ENCODE peak calls at places on chromosome 4, in ten cellular contexts. X is stimulated activated CD8-positive, alpha-beta memory T cell treated with anti-CD3 and anti-CD28 coated beads, Interleukin-4, amount 100 ng/mL, for 1 hour; G is pancreas; N is dermis blood vessel endothelial cell; A is effector CD8-positive, alpha-beta T cell; Y is amniotic stem cell; F is T-helper 9 cell; Z is neural crest cell; B is OCI-LY7; Q is RWPE1. D is an unnamed sample.
A peak's percentile ranks its signal among the peaks of the same experiment; 100 is the strongest.

GRCh38 chr4:151067316-151067715 is 32.1 kb upstream of the RPS3A start:
- DNase-seq in X (no peak), A (no peak), B (no peak), Q (no peak), Y (no peak), Z (no peak), G (no peak), F (no peak), N (no peak), D (no peak)

GRCh38 chr4:59612235-59612634 is 1587.9 kb upstream of the ADGRL3 start:
- DNase-seq in N (no peak), A (no peak), B (no peak), F (no peak), Z (no peak), Y (peak; percentile 11), X (no peak), Q (peak; percentile 42), G (no peak), D (no peak)

GRCh38 chr4:85409251-85409650 is 65.7 kb upstream of the ARHGAP24 start:
- DNase-seq in Y (no peak), N (peak; percentile 88), Q (no peak), X (no peak), F (no peak), B (no peak), Z (no peak), A (no peak), G (no peak), D (no peak)

GRCh38 chr4:10442976-10443375 is 14.2 kb downstream of the ZNF518B start:
- DNase-seq in Q (no peak), F (no peak), Z (no peak), G (no peak), N (peak; percentile 13), A (no peak), X (no peak), B (no peak), Y (no peak), D (no peak)

GRCh38 chr4:76208005-76208765 is 5.4 kb downstream of the SCARB2 start:
- DNase-seq in N (peak; percentile 98), Y (peak; percentile 70), Z (no peak), A (no peak), Q (peak; percentile 65), B (no peak), X (no peak), G (peak; percentile 77), F (no peak), D (peak; percentile 66)

GRCh38 chr4:125961626-125962025 is 646.9 kb downstream of the FAT4 start:
- DNase-seq in N (no peak), F (no peak), G (no peak), X (no peak), A (no peak), B (no peak), Q (no peak), Y (no peak), Z (no peak), D (no peak)

GRCh38 chr4:30714408-30715031 is 5.6 kb upstream of the PCDH7 start:
- DNase-seq in X (no peak), N (peak; percentile 57), F (no peak), B (peak; percentile 4), Y (peak; percentile 27), Z (peak; percentile 53), G (peak; percentile 55), A (no peak), Q (peak; percentile 58), D (no peak)

GRCh38 chr4:70722199-70722791 is 531 bp downstream of the RUFY3 start:
- DNase-seq in Q (no peak), N (peak; percentile 45), Z (no peak), Y (peak; percentile 19), A (no peak), F (no peak), G (no peak), X (no peak), B (no peak), D (no peak)

GRCh38 chr4:85127653-85128052 is 161.2 kb upstream of the WDFY3 start:
- DNase-seq in B (peak; percentile 44), G (peak; percentile 45), Z (peak; percentile 3), F (no peak), Q (peak; percentile 56), N (peak; percentile 49), X (no peak), Y (no peak), A (no peak), D (no peak)

D was measured in AG09309.